ENCODE peak calls at places on chromosomes 11 and 22, in four cellular contexts. J is MM.1S, Z is GM23338, B is HCT116. S is an unnamed sample.
A peak's percentile ranks its signal among the peaks of the same experiment; 100 is the strongest.

GRCh38 chr11:43943931-43944751 is 1.7 kb downstream of the C11orf96 start:
- DNase-seq in J (peak; percentile 61), Z (peak; percentile 43), B (no peak), S (peak; percentile 42)

GRCh38 chr11:33585564-33585963 is 115.1 kb downstream of the C11orf91 start:
- DNase-seq in J (no peak), Z (no peak), B (no peak), S (no peak)

GRCh38 chr11:108606495-108607160 is 13.1 kb upstream of the EXPH5 start:
- DNase-seq in J (no peak), Z (no peak), B (no peak), S (no peak)

GRCh38 chr11:58592760-58593472 is 14.1 kb downstream of the ZFP91 start:
- DNase-seq in J (peak; percentile 28), Z (no peak), B (no peak), S (no peak)

GRCh38 chr11:43316451-43316850 is 4.7 kb downstream of the API5 start:
- DNase-seq in J (peak; percentile 76), Z (no peak), B (no peak), S (no peak)

GRCh38 chr11:75768112-75768908 is at the start of gene DGAT2:
- DNase-seq in J (peak; percentile 85), Z (peak; percentile 79), B (peak; percentile 47), S (peak; percentile 88)

GRCh38 chr11:35826949-35827348 is 116.9 kb upstream of the LDLRAD3 start:
- DNase-seq in J (no peak), Z (no peak), B (no peak), S (no peak)

GRCh38 chr22:28091486-28091885 is 172.4 kb upstream of the PITPNB start:
- DNase-seq in J (no peak), Z (no peak), B (no peak), S (no peak)

GRCh38 chr22:24706050-24706449 is 68.5 kb downstream of the PIWIL3 start:
- DNase-seq in J (no peak), Z (peak; percentile 81), B (no peak), S (peak; percentile 41)

DNA sequence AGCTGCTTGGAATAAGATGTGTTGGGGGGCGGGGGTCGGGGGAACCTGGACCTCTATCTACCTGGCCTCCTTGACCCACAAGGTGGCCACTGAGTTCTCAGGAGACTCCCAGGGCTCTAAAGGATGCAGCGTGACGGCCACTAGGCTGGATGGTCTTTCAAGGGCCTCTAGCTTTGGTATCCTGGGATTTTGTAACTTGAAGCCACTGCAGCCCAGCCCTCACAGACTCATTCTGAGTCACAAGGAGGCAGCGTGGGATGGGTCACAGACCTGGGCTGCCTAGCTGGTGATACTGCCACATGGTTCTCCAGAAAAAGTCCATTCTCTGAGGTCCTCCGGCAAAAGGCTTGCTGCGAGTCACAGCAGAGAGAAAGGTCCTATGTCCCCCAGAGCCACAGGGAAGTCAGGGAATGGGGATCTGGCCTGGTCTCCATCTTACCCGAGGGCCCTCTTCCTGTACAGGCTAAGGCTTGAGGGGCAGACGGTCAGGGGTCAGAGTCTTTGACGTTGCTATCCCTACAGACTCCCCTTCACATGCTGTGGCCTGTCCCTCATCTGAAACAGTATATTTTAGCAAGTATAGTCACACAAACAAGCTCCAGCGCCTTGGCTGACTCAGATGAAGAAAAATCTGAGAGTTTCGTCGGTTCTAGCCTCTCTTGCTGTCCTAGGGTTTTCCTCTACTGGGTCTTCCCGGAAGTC is 52.4 kb downstream of the KCNC1 start:
- DNase-seq in J (no peak), Z (no peak), B (peak; percentile 57), S (peak; percentile 32)
- TF ChIP-seq EZH2phosphoT487 in J (no peak), Z (no peak), B (no peak), S (no peak)

GRCh38 chr11:64290894-64291745 is at the start of gene KCNK4:
- DNase-seq in J (peak; percentile 1), Z (peak; percentile 54), B (no peak), S (peak; percentile 42)
- TF ChIP-seq EZH2 in J (no peak), Z (peak; percentile 87), B (no peak), S (peak; percentile 90)

GRCh38 chr22:43404673-43405385 is 7.0 kb upstream of the MPPED1 start:
- DNase-seq in J (no peak), Z (no peak), B (no peak), S (no peak)
- H3K27me3 ChIP-seq in J (peaks cover 51% of the 10 kb centered on the region), Z (peaks cover 6% of the 10 kb centered on the region), B (peaks cover under 1% of the 10 kb centered on the region), S (peaks cover 18% of the 10 kb centered on the region)

GRCh38 chr11:102109896-102110760 is at the start of gene YAP1:
- DNase-seq in J (peak; percentile 83), Z (peak; percentile 95), B (peak; percentile 77), S (peak; percentile 95)
- TF ChIP-seq EZH2phosphoT487 in J (no peak), Z (no peak), B (no peak), S (no peak)

DNA sequence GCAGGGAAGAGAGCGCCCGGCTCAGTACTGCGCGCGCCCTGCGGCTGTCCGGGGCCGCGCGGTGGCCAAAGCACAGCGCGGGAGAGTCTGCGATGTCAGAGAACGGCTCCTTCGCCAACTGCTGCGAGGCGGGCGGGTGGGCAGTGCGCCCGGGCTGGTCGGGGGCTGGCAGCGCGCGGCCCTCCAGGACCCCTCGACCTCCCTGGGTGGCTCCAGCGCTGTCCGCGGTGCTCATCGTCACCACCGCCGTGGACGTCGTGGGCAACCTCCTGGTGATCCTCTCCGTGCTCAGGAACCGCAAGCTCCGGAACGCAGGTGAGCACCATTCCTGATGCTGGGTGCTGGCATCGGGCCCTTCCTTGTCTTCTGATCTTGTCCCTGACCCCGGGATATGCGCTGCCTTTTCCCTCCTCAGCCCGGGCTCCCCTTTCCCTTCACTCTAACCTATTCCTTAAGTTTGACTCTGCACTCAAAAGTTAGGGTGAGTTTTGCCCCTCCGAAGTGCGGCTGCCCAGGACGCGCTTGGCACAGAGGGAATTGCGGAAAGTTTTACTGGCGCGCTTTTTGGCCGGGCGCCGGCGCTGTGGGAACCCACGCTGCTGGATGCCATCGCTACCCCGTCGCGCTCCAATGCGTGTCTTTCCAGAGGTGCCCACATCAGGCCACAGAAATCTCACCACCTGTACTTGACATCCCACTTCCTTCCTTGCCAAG is at the start of gene MTNR1B:
- DNase-seq in J (no peak), Z (peak; percentile 62), B (no peak), S (peak; percentile 39)
- TF ChIP-seq EZH2 in J (no peak), Z (peak; percentile 62), B (no peak), S (peak; percentile 54)

GRCh38 chr22:49405590-49405989 is 422.1 kb downstream of the BRD1 start:
- DNase-seq in J (no peak), Z (no peak), B (no peak), S (no peak)
- H3K27me3 ChIP-seq in J (no peaks in the 10 kb centered on the region), Z (no peaks in the 10 kb centered on the region), B (peaks cover 31% of the 10 kb centered on the region), S (no peaks in the 10 kb centered on the region)

GRCh38 chr11:10197091-10197490 is 96.9 kb downstream of the SBF2 start:
- DNase-seq in J (no peak), Z (no peak), B (no peak), S (no peak)

GRCh38 chr11:10205928-10206327 is 88.1 kb downstream of the SBF2 start:
- DNase-seq in J (no peak), Z (peak; percentile 27), B (no peak), S (peak; percentile 23)

GRCh38 chr11:10204021-10204420 is 90.0 kb downstream of the SBF2 start:
- DNase-seq in J (no peak), Z (peak; percentile 31), B (no peak), S (no peak)

DNA sequence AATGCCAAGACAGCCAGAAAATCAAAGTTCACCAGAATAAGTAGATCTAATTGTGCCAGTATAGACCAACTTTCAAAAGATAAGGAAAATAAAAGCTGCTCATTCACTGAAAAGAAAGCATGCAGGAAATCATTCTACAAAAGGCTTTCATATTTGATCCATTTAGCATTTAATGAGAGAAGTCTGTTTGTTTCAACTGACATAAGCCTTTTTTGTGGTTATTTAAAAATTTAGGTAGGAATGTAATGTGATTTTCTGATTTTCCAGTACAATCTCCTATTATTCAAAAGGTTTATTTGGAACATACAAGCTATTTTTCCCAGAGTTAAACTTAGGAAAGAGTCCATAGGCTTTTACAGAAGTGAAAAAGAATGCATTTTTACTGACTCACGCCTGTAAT is 92.7 kb downstream of the SBF2 start:
- DNase-seq in J (no peak), Z (no peak), B (no peak), S (no peak)
- TF ChIP-seq EZH2phosphoT487 in J (no peak), Z (no peak), B (no peak), S (no peak)

DNA sequence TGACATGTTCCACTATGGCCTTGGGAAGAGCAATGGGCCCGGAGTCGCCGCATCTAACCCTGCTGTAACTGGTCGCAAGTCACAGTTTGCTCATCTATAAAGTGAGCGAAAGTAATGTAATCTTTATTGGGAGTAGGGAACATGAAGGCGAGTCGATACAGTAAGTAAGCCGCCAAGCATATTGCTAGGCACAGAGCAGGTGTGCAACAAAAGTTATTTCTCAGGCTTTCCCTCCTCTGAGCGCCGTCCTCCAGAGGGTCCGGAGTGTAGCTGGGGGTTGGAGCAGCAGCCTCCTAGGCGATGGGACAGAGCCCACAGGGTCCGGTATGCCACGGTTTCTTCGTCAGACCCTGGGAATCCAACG is 343 bp upstream of the SPON1 start:
- DNase-seq in J (no peak), Z (peak; percentile 21), B (no peak), S (no peak)
- TF ChIP-seq EZH2 in J (no peak), Z (no peak), B (no peak), S (peak; percentile 29)

S was measured in neural progenitor cell.